ENCODE peak calls at places on chromosomes 7 and 10, in five cellular contexts. A is ovary, F is neuronal stem cell, N is lower lobe of right lung, T is tibial artery. E is an unnamed sample. For H3K4me1, the result is how much of the 10 kb centered on the place peaks cover.

GRCh38 chr10:95988702-95989101 is 54.7 kb upstream of the CCNJ start:
- DNase-seq in A (no peak), T (no peak), F (no peak), N (no peak), E (no peak)

GRCh38 chr10:11874568-11875182 is 51.5 kb downstream of the PROSER2 start:
- DNase-seq in T (no peak), F (peak), N (no peak), A (peak), E (peak)

GRCh38 chr7:70856889-70857511 is 274.9 kb upstream of the GALNT17 start:
- DNase-seq in T (peak), N (peak), A (peak), F (peak), E (peak)

GRCh38 chr7:159218216-159219006 is 73.7 kb upstream of the VIPR2 start:
- DNase-seq in T (no peak), N (no peak), F (no peak), A (no peak), E (no peak)

GRCh38 chr7:46583606-46584005 is 662.5 kb upstream of the IGFBP3 start:
- DNase-seq in N (no peak), T (no peak), F (no peak), A (no peak), E (no peak)

GRCh38 chr10:103273026-103273425 is 3.9 kb upstream of the INA start:
- DNase-seq in A (no peak), N (no peak), T (peak), F (no peak), E (no peak)

GRCh38 chr10:76786673-76787072 is 850.9 kb downstream of the KCNMA1 start:
- DNase-seq in F (no peak), A (no peak), T (no peak), N (no peak), E (no peak)

GRCh38 chr7:99839560-99840011 is 11.8 kb downstream of the CYP3A43 start:
- DNase-seq in T (no peak), F (no peak), A (no peak), N (no peak), E (no peak)

DNA sequence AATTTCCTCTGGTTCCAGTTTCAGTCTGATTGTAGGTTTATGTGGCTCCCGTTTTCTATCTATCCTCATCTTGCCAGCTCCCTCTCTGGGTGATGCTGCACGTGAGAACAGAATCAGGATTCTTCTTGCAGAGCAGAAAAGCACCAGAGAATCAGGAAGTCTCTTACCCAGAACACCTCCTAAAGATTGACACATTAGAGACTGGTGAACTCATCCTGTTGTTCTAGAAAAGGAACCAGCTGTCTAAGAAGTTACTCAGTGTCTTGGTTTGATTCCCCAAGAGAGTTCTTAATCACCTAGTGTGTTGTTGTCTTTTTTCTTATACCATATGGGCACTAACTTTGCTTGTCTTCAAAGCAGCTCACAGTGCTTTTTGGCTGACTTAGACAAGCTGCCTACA is 152.4 kb downstream of the DGKI start:
- DNase-seq in A (no peak), F (no peak), T (no peak), N (no peak), E (no peak)
- H3K27ac ChIP-seq in A (no peak), F (no peak), T (no peak), N (no peak), E (no peak)

GRCh38 chr10:69089638-69090599 is 2.0 kb downstream of the SRGN start:
- DNase-seq in F (no peak), N (no peak), T (peak), A (no peak), E (no peak)
- H3K4me1 ChIP-seq in F (under half), N (half or more), T (under half), A (under half), E (under half)

GRCh38 chr7:64890761-64891666 is 12.1 kb upstream of the ZNF273 start:
- DNase-seq in T (no peak), F (no peak), A (no peak), N (no peak), E (no peak)

GRCh38 chr7:64889686-64890162 is 13.3 kb upstream of the ZNF273 start:
- DNase-seq in F (no peak), N (no peak), A (no peak), T (no peak), E (no peak)

GRCh38 chr7:64887756-64888508 is 15.1 kb upstream of the ZNF273 start:
- DNase-seq in A (peak), T (no peak), N (peak), F (no peak), E (peak)

GRCh38 chr7:64888561-64888900 is 14.5 kb upstream of the ZNF273 start:
- DNase-seq in T (no peak), F (no peak), A (peak), N (no peak), E (no peak)

GRCh38 chr7:64888901-64889685 is 14.0 kb upstream of the ZNF273 start:
- DNase-seq in F (no peak), T (no peak), A (peak), N (peak), E (peak)
- H3K27ac ChIP-seq in F (no peak), T (peak), A (no peak), N (no peak), E (no peak)

DNA sequence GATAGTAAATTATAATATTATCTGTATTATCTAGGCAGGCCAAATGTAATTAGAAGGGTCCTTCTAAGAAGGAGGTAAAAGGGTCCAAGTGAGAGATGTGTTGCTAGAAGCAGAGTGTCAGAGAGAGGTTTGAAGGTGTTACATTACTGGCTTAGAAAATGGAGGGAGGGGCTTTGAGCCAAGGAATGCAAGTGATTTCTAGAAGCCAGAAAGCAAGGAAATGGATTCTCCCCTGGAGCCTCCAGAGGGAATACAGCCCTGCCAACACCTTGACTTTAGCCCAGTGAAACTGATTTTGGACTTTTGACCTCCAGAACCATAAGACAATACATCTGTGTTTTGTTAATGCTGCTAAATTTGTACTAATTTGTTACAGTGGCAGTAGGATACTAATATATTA is 97.9 kb upstream of the IL6 start:
- DNase-seq in F (no peak), N (no peak), A (no peak), T (no peak), E (no peak)
- H3K4me1 ChIP-seq in F (under half), N (under half), A (under half), T (under half), E (under half)

GRCh38 chr7:118713039-118713438 is 488.5 kb downstream of the ANKRD7 start:
- DNase-seq in T (no peak), A (no peak), N (no peak), F (no peak), E (no peak)

DNA sequence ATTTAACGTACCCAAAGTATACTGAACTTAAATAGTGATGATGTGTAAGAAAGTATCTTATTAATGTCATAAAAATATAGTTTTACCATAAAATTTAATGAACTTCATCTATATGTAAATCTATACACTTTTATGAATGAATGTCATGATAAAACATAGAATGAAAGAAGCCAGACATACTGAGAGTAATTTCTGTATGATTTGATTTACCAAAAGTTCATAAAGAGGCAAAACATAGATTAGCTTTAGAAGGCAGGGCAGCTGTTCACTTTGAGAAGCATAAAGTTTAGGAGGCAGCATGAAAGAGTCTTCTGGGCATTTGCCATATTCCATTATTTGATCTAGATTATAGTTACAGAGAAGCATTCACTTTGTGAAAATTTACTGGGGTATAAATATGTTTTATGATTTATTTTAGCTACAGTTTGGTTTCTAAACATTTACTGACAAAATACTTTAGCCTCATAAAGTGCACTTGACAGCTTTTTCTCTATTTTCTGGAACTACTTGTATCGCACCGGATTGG is 487.2 kb downstream of the ANKRD7 start:
- DNase-seq in T (no peak), N (no peak), A (no peak), F (no peak), E (no peak)
- H3K27ac ChIP-seq in T (no peak), N (no peak), A (no peak), F (no peak), E (no peak)

GRCh38 chr7:80873140-80873539 is 45.7 kb downstream of the SEMA3C start:
- DNase-seq in N (no peak), A (no peak), F (no peak), T (no peak), E (no peak)
- H3K4me1 ChIP-seq in N (under half), A (under half), F (under half), T (under half), E (under half)